ENCODE peak calls at places on chromosome 1, in eight cellular contexts. One of them, this sample, is unnamed.

GRCh38 chr1:175208773-175209492 is 16.4 kb upstream of the KIAA0040 start:
- DNase-seq in GM12891: no peak
- DNase-seq in stomach: no peak
- DNase-seq in body of pancreas: no peak
- DNase-seq in heart left ventricle: no peak
- DNase-seq in GM12878: peak; percentile 62
- DNase-seq in suprapubic skin: no peak
- DNase-seq in IMR-90: no peak
- DNase-seq in this sample: no peak

GRCh38 chr1:29593601-29594382 is 357.5 kb downstream of the PTPRU start:
- DNase-seq in heart left ventricle: no peak
- DNase-seq in GM12891: no peak
- DNase-seq in GM12878: no peak
- DNase-seq in body of pancreas: no peak
- DNase-seq in stomach: no peak
- DNase-seq in suprapubic skin: no peak
- DNase-seq in IMR-90: no peak
- DNase-seq in this sample: no peak

GRCh38 chr1:229993894-229994293 is 73.1 kb upstream of the GALNT2 start:
- DNase-seq in body of pancreas: no peak
- DNase-seq in IMR-90: no peak
- DNase-seq in GM12878: no peak
- DNase-seq in stomach: no peak
- DNase-seq in heart left ventricle: no peak
- DNase-seq in GM12891: no peak
- DNase-seq in suprapubic skin: no peak
- DNase-seq in this sample: no peak

GRCh38 chr1:196609114-196609737 is 986 bp upstream of the KCNT2 start:
- DNase-seq in GM12891: no peak
- DNase-seq in stomach: no peak
- DNase-seq in suprapubic skin: no peak
- DNase-seq in GM12878: no peak
- DNase-seq in body of pancreas: peak; percentile 18
- DNase-seq in heart left ventricle: no peak
- DNase-seq in IMR-90: peak; percentile 11
- DNase-seq in this sample: peak; percentile 20

GRCh38 chr1:208198271-208198670 is 45.9 kb downstream of the PLXNA2 start:
- DNase-seq in GM12878: no peak
- DNase-seq in stomach: no peak
- DNase-seq in body of pancreas: no peak
- DNase-seq in suprapubic skin: no peak
- DNase-seq in heart left ventricle: no peak
- DNase-seq in IMR-90: no peak
- DNase-seq in GM12891: no peak
- DNase-seq in this sample: no peak

GRCh38 chr1:218273757-218274505 is 11.2 kb upstream of the RRP15 start:
- DNase-seq in GM12878: no peak
- DNase-seq in body of pancreas: no peak
- DNase-seq in IMR-90: no peak
- DNase-seq in suprapubic skin: no peak
- DNase-seq in GM12891: no peak
- DNase-seq in heart left ventricle: no peak
- DNase-seq in stomach: no peak
- DNase-seq in this sample: no peak

GRCh38 chr1:74427676-74428075 is 84.7 kb downstream of the LRRC53 start:
- DNase-seq in body of pancreas: no peak
- DNase-seq in GM12878: no peak
- DNase-seq in suprapubic skin: no peak
- DNase-seq in GM12891: no peak
- DNase-seq in IMR-90: peak; percentile 72
- DNase-seq in stomach: no peak
- DNase-seq in heart left ventricle: no peak
- DNase-seq in this sample: no peak

GRCh38 chr1:13893456-13893855 is 193.5 kb downstream of the PRDM2 start:
- DNase-seq in stomach: no peak
- DNase-seq in GM12878: no peak
- DNase-seq in heart left ventricle: no peak
- DNase-seq in body of pancreas: no peak
- DNase-seq in IMR-90: no peak
- DNase-seq in GM12891: no peak
- DNase-seq in suprapubic skin: no peak
- DNase-seq in this sample: no peak

GRCh38 chr1:151720974-151721787 is at the start of gene RIIAD1:
- DNase-seq in heart left ventricle: peak; percentile 40
- DNase-seq in suprapubic skin: no peak
- DNase-seq in body of pancreas: peak; percentile 50
- DNase-seq in IMR-90: no peak
- DNase-seq in stomach: peak; percentile 41
- DNase-seq in GM12878: no peak
- DNase-seq in GM12891: peak; percentile 93
- DNase-seq in this sample: peak; percentile 55

GRCh38 chr1:235649722-235650163 is at the start of gene GNG4:
- DNase-seq in heart left ventricle: no peak
- DNase-seq in stomach: no peak
- DNase-seq in body of pancreas: peak; percentile 25
- DNase-seq in GM12891: no peak
- DNase-seq in suprapubic skin: no peak
- DNase-seq in GM12878: no peak
- DNase-seq in IMR-90: no peak
- DNase-seq in this sample: no peak

GRCh38 chr1:33446590-33446989 is 15.7 kb upstream of the PHC2 start:
- DNase-seq in heart left ventricle: no peak
- DNase-seq in GM12878: no peak
- DNase-seq in GM12891: no peak
- DNase-seq in body of pancreas: no peak
- DNase-seq in suprapubic skin: no peak
- DNase-seq in stomach: no peak
- DNase-seq in IMR-90: no peak
- DNase-seq in this sample: no peak

GRCh38 chr1:156356875-156357534 is 12.0 kb upstream of the RHBG start:
- DNase-seq in suprapubic skin: no peak
- DNase-seq in IMR-90: no peak
- DNase-seq in stomach: peak; percentile 79
- DNase-seq in heart left ventricle: peak; percentile 53
- DNase-seq in GM12878: no peak
- DNase-seq in GM12891: peak; percentile 84
- DNase-seq in body of pancreas: peak; percentile 88
- DNase-seq in this sample: peak; percentile 74

DNA sequence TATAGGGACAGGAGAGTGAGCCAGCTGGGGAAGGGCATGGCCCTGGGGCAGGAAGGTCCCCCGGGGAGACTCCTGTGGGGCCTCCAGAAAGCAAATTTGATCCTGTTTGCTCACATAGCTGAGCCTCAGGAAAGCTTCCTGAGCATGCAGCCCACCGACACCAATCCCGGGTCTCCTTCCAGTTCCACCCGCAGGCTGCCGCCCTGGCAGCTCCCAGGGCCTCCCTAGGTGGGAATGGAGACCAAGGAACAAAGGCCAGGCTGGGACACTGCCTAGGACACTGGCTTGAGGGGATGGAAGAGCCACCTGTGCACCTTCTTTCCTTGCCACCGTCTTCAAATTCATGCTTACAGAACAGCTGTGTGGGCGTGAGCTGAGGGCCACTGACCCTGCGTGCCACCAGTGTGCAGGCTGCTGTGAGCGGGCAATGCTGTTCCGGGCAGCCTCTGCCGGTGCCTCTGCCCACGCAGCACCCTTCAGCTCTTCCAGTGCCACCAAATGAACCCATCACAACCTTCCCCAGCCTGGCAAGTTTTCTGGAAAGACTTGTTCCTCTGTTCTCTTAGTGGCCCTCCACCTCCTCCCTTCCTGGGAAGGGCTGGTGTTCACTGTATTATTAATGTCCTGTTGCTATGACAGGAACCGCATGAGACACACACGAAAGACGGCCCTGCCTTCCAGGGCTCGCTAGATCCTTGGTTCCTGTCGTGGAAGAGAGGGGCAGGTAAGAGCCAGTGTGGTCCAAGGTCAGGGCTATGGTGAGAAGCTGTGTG is 53.6 kb downstream of the ACBD3 start:
- DNase-seq in stomach: peak; percentile 71
- DNase-seq in GM12878: no peak
- DNase-seq in suprapubic skin: no peak
- DNase-seq in GM12891: no peak
- DNase-seq in IMR-90: no peak
- DNase-seq in heart left ventricle: no peak
- DNase-seq in body of pancreas: peak; percentile 38
- DNase-seq in this sample: peak; percentile 8
- TF ChIP-seq POLR2A in stomach: no peak
- TF ChIP-seq POLR2A in GM12878: no peak
- TF ChIP-seq POLR2A in suprapubic skin: no peak
- TF ChIP-seq POLR2A in GM12891: no peak
- TF ChIP-seq POLR2A in IMR-90: no peak
- TF ChIP-seq POLR2A in heart left ventricle: no peak
- TF ChIP-seq POLR2A in body of pancreas: no peak
- TF ChIP-seq POLR2A in this sample: no peak

DNA sequence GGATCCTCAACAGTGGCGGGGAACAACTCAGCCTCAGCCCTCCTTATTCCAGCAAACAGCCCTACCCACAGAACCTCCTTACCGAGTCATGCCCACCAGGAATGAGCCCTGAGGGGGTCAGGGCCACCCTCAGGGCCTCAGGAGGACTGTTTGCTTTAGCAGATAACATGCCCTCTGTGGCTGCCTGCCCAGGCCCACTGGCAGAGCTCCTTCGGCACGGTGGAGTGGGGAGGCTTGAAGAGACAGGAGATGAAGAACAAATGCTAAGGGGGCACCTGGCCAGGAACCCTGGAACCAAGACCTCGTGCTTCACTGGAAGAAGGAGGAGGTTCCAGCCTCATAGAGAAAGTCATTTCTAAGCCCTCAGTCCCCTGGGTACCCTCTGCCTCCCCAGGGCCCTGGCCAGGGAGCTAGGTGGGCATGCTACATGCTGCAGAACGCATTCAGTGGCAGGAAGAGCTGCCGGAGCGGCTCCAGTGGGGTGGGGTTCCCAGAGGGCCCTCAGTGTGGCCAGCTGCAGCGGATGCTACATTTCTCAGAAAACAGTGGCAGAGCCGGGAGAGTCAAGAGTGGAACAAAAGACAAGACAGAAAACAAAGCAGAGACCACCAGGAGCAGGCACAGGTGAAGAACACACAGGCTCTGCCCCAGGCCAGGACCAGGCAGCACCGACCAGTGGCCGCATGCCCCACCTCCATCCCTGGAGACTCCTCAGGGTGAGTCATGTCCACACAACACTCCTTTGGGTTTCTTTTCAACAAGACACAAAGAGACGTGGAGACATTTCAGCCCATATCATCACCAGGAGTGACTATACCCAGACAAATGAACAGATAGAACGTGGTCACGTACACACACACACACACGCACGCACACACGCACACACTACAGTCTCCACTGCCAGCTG is 39.8 kb downstream of the RIMS3 start:
- DNase-seq in heart left ventricle: no peak
- DNase-seq in GM12878: no peak
- DNase-seq in GM12891: no peak
- DNase-seq in suprapubic skin: no peak
- DNase-seq in body of pancreas: peak; percentile 23
- DNase-seq in stomach: no peak
- DNase-seq in IMR-90: peak; percentile 21
- DNase-seq in this sample: no peak
- TF ChIP-seq POLR2A in heart left ventricle: no peak
- TF ChIP-seq POLR2A in GM12878: no peak
- TF ChIP-seq POLR2A in GM12891: no peak
- TF ChIP-seq POLR2A in suprapubic skin: no peak
- TF ChIP-seq POLR2A in body of pancreas: no peak
- TF ChIP-seq POLR2A in stomach: no peak
- TF ChIP-seq POLR2A in IMR-90: no peak
- TF ChIP-seq POLR2A in this sample: no peak

GRCh38 chr1:113018911-113019310 is 54.1 kb upstream of the LRIG2 start:
- DNase-seq in GM12891: no peak
- DNase-seq in body of pancreas: no peak
- DNase-seq in stomach: no peak
- DNase-seq in IMR-90: no peak
- DNase-seq in suprapubic skin: no peak
- DNase-seq in GM12878: no peak
- DNase-seq in heart left ventricle: no peak
- DNase-seq in this sample: no peak
- TF ChIP-seq POLR2A in GM12891: no peak
- TF ChIP-seq POLR2A in body of pancreas: no peak
- TF ChIP-seq POLR2A in stomach: no peak
- TF ChIP-seq POLR2A in IMR-90: no peak
- TF ChIP-seq POLR2A in suprapubic skin: no peak
- TF ChIP-seq POLR2A in GM12878: no peak
- TF ChIP-seq POLR2A in heart left ventricle: no peak
- TF ChIP-seq POLR2A in this sample: no peak

DNA sequence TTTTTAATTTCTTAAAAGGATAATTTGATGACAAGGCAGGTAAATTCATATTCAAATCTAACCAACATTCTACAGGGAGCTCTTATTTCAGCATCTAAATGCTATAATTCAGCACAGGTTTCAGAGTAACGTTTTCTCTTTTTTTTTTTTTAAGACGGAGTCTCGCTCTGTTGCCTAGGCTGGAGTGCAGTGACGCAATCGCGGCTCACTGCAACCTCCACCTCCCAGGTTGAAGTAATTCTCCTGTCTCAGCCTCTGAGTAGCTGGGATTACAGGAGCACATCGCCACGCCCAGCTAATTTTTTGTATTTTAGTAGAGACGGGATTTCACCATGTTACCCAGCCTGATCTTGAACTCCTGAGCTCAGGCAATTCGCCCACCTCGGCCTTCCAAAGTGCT is 66.5 kb downstream of the EIF4G3 start:
- DNase-seq in suprapubic skin: no peak
- DNase-seq in GM12891: no peak
- DNase-seq in GM12878: no peak
- DNase-seq in stomach: no peak
- DNase-seq in IMR-90: no peak
- DNase-seq in heart left ventricle: no peak
- DNase-seq in body of pancreas: no peak
- DNase-seq in this sample: no peak
- TF ChIP-seq POLR2A in suprapubic skin: no peak
- TF ChIP-seq POLR2A in GM12891: no peak
- TF ChIP-seq POLR2A in GM12878: no peak
- TF ChIP-seq POLR2A in stomach: no peak
- TF ChIP-seq POLR2A in IMR-90: no peak
- TF ChIP-seq POLR2A in heart left ventricle: no peak
- TF ChIP-seq POLR2A in body of pancreas: no peak
- TF ChIP-seq POLR2A in this sample: no peak

GRCh38 chr1:32291708-32292508 is at the start of gene HDAC1:
- DNase-seq in stomach: peak; percentile 99
- DNase-seq in suprapubic skin: peak; percentile 95
- DNase-seq in GM12878: peak; percentile 83
- DNase-seq in body of pancreas: peak; percentile 100
- DNase-seq in heart left ventricle: peak; percentile 96
- DNase-seq in GM12891: peak; percentile 97
- DNase-seq in IMR-90: peak; percentile 91
- DNase-seq in this sample: peak; percentile 98
- TF ChIP-seq POLR2A in stomach: no peak
- TF ChIP-seq POLR2A in suprapubic skin: no peak
- TF ChIP-seq POLR2A in GM12878: peak; percentile 94
- TF ChIP-seq POLR2A in body of pancreas: peak; percentile 79
- TF ChIP-seq POLR2A in heart left ventricle: peak; percentile 51
- TF ChIP-seq POLR2A in GM12891: peak; percentile 56
- TF ChIP-seq POLR2A in IMR-90: no peak
- TF ChIP-seq POLR2A in this sample: no peak

GRCh38 chr1:43348809-43349593 is 9.8 kb upstream of the CDC20 start:
- DNase-seq in IMR-90: no peak
- DNase-seq in body of pancreas: peak; percentile 97
- DNase-seq in GM12878: no peak
- DNase-seq in GM12891: peak; percentile 77
- DNase-seq in suprapubic skin: peak; percentile 91
- DNase-seq in heart left ventricle: peak; percentile 85
- DNase-seq in stomach: peak; percentile 96
- DNase-seq in this sample: peak; percentile 91
- TF ChIP-seq POLR2A in IMR-90: no peak
- TF ChIP-seq POLR2A in body of pancreas: peak; percentile 93
- TF ChIP-seq POLR2A in GM12878: peak; percentile 68
- TF ChIP-seq POLR2A in GM12891: peak; percentile 62
- TF ChIP-seq POLR2A in suprapubic skin: no peak
- TF ChIP-seq POLR2A in heart left ventricle: peak; percentile 46
- TF ChIP-seq POLR2A in stomach: no peak
- TF ChIP-seq POLR2A in this sample: no peak

GRCh38 chr1:8879348-8880067 is 1.0 kb upstream of the ENO1 start:
- DNase-seq in stomach: no peak
- DNase-seq in GM12891: no peak
- DNase-seq in GM12878: no peak
- DNase-seq in heart left ventricle: no peak
- DNase-seq in suprapubic skin: no peak
- DNase-seq in IMR-90: no peak
- DNase-seq in body of pancreas: no peak
- DNase-seq in this sample: peak; percentile 72
- TF ChIP-seq POLR2A in stomach: no peak
- TF ChIP-seq POLR2A in GM12891: no peak
- TF ChIP-seq POLR2A in GM12878: no peak
- TF ChIP-seq POLR2A in heart left ventricle: no peak
- TF ChIP-seq POLR2A in suprapubic skin: no peak
- TF ChIP-seq POLR2A in IMR-90: no peak
- TF ChIP-seq POLR2A in body of pancreas: no peak
- TF ChIP-seq POLR2A in this sample: no peak

This sample was measured in testis.